ENCODE peak calls at places on chromosomes 11 and 22, in nine cellular contexts. A is CD8-positive, alpha-beta T cell; M is brain microvascular endothelial cell; C is NB4; J is foreskin fibroblast; Z is WERI-Rb-1; E is AG09309; G is epithelial cell of proximal tubule; Q is IMR-90. O is an unnamed sample.

GRCh38 chr22:29636751-29637150 is 33.3 kb downstream of the NF2 start:
- DNase-seq in G (no peak), A (no peak), M (no peak), E (no peak), J (no peak), Q (no peak), C (no peak), Z (no peak), O (no peak)

GRCh38 chr11:38503876-38504275 is 1905.8 kb upstream of the RAG2 start:
- DNase-seq in C (no peak), M (no peak), A (no peak), Z (no peak), G (no peak), J (no peak), Q (no peak), E (no peak), O (no peak)

GRCh38 chr11:17510507-17511206 is 33.6 kb downstream of the USH1C start:
- DNase-seq in A (no peak), E (no peak), C (no peak), J (no peak), M (no peak), Q (no peak), G (no peak), Z (peak), O (no peak)

GRCh38 chr11:31419669-31420068 is 50.0 kb downstream of the DNAJC24 start:
- DNase-seq in Q (peak), E (no peak), M (no peak), Z (no peak), C (no peak), J (peak), G (no peak), A (no peak), O (no peak)

GRCh38 chr11:96906521-96906920 is 516.7 kb downstream of the JRKL start:
- DNase-seq in E (no peak), A (no peak), J (no peak), Q (no peak), G (no peak), M (no peak), Z (no peak), C (no peak), O (no peak)

GRCh38 chr22:30770716-30771115 is 76.0 kb downstream of the OSBP2 start:
- DNase-seq in C (no peak), Z (no peak), M (no peak), G (no peak), Q (no peak), J (no peak), E (no peak), A (no peak), O (no peak)

GRCh38 chr11:61972112-61972795 is 4.8 kb upstream of the FTH1 start:
- DNase-seq in E (no peak), Z (no peak), C (peak), A (no peak), M (peak), Q (no peak), G (no peak), J (no peak), O (no peak)

GRCh38 chr11:58575377-58576020 is at the start of gene LPXN:
- DNase-seq in C (peak), Z (no peak), G (no peak), J (peak), E (peak), Q (peak), A (peak), M (peak), O (no peak)

GRCh38 chr11:10293423-10294288 is at the start of gene SBF2:
- DNase-seq in E (no peak), Z (peak), C (peak), J (peak), M (peak), G (no peak), Q (peak), A (peak), O (peak)

GRCh38 chr11:19241260-19242183 is 777 bp upstream of the E2F8 start:
- DNase-seq in C (peak), G (no peak), M (no peak), A (no peak), J (no peak), Z (peak), E (no peak), Q (no peak), O (no peak)

GRCh38 chr11:12131943-12132789 is 21.8 kb downstream of the MICAL2 start:
- DNase-seq in G (no peak), Q (no peak), A (no peak), E (no peak), M (no peak), J (no peak), Z (no peak), C (no peak), O (no peak)

GRCh38 chr11:13347901-13348300 is 70.3 kb downstream of the BMAL1 start:
- DNase-seq in E (no peak), C (no peak), A (no peak), J (no peak), G (no peak), M (no peak), Z (no peak), Q (no peak), O (no peak)

DNA sequence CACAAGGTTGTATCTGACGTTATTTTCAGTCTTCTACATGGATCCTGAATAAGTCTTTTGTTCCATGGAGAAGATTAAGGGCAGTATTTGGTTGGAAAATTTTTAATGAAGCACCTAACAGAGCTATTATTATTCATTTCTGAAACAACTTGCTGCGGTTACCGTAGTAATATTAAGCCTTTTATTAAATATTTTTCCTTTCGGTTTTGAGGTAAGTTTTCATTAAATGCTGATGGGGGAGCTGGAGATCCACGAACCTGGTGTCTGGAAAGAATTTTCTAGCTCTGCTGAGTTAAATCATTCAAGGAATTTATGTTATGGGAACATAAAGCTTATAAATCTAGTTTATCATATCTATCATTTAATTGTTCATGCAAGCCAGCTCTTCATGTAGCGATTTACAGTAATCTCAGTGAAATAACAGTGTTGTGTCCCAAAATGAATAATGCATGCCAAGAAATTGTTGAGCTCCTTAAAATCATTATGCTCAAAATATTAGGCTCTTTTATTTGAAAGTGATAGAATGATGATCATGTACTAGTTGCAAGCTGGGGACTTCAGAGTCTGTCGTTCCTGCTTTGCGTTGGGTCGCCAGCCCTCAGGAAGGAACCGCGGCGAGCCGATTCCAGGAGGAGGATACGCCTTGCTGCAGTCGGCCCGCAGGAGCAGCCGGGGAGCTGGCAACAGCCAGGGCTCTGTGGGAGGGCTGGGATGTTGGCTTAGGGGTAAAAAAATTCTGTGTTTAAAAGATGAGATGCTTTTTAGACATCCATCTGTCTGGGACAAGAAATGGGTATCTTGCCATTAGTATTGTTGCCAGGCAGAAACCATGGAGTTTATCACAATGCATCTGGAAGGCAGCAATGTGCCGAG is 83.1 kb downstream of the TBC1D22A start:
- DNase-seq in G (no peak), Z (no peak), E (no peak), J (peak), C (no peak), M (peak), A (no peak), Q (peak), O (no peak)
- H3K4me3 ChIP-seq in G (no peak), Z (no peak), E (no peak), J (no peak), C (no peak), M (peak), A (no peak), Q (no peak), O (peak)

GRCh38 chr11:8914661-8915018 is 3.7 kb downstream of the AKIP1 start:
- DNase-seq in J (no peak), C (no peak), G (no peak), Q (no peak), M (no peak), Z (no peak), E (no peak), A (no peak), O (no peak)
- TF ChIP-seq CTCF in J (no peak), C (no peak), G (no peak), Q (no peak), M (no peak), Z (no peak), E (no peak), A (peak), O (no peak)

DNA sequence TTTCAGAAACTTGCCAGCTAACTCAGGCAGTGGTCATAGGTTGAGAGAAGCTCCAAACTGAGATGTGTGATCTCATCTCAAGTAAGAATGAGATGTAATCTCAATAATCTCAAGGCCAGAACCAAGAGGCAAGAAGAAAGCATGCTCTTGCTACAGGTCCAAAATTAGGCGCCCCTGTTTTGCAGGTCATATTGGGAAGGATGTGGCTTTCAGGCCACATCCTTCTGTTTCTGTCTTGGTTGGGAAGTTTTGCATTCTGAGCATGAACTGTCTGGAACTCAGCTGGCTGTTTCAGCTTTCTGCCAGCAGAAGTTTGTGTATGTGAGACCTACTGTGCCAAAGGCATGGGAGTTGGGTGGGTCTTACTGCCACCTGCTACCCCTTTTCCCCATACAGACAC is 67.5 kb upstream of the MS4A8 start:
- DNase-seq in C (no peak), Z (no peak), G (no peak), Q (no peak), J (no peak), E (no peak), M (no peak), A (no peak), O (no peak)
- H3K4me3 ChIP-seq in C (no peak), Z (no peak), G (no peak), Q (no peak), J (no peak), E (no peak), M (no peak), A (no peak), O (no peak)

GRCh38 chr11:5037926-5038325 is 8.4 kb upstream of the OR52J3 start:
- DNase-seq in G (no peak), Q (no peak), Z (no peak), M (no peak), A (no peak), J (no peak), E (no peak), C (no peak), O (no peak)
- TF ChIP-seq CTCF in G (no peak), Q (no peak), Z (no peak), M (no peak), A (no peak), J (no peak), E (no peak), C (no peak), O (no peak)

GRCh38 chr22:38966942-38967341 is 9.5 kb downstream of the APOBEC3A start:
- DNase-seq in J (no peak), E (no peak), Q (no peak), M (no peak), C (no peak), A (no peak), G (no peak), Z (no peak), O (no peak)

GRCh38 chr22:38970548-38970947 is 11.6 kb upstream of the APOBEC3B start:
- DNase-seq in J (no peak), Q (no peak), M (no peak), A (no peak), E (no peak), C (no peak), Z (no peak), G (no peak), O (no peak)

GRCh38 chr22:38971202-38971601 is 10.9 kb upstream of the APOBEC3B start:
- DNase-seq in M (no peak), A (no peak), J (no peak), C (no peak), G (no peak), Q (no peak), Z (no peak), E (no peak), O (no peak)

GRCh38 chr22:38967451-38968450 is 10.3 kb downstream of the APOBEC3A start:
- DNase-seq in J (no peak), Q (no peak), A (no peak), Z (no peak), G (no peak), M (no peak), C (peak), E (no peak), O (no peak)

DNA sequence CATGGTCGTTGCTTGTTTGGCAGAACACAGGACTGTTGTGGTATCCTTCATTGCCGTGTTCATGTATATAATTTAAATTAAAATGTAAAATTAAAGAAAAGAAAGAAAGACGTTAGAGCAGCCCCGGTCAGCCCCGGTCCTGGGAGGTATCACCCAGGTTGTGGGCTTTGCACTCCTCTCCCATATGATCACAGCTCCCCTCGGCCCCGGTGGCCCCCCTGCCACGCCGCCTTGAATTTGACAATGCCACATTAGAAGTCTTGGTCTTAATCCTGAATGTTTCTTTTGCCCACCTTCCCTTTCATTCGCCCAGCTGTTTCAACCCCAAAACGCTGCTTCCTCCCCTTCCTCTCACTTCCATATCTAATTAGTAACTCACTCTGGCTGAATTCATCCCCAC is 11.4 kb downstream of the APOBEC3A start:
- DNase-seq in Z (no peak), M (no peak), J (no peak), Q (no peak), G (no peak), E (no peak), C (no peak), A (no peak), O (no peak)
- H3K4me3 ChIP-seq in Z (no peak), M (no peak), J (no peak), Q (no peak), G (no peak), E (no peak), C (no peak), A (no peak), O (no peak)

O was measured in AG04450.